ENCODE peak calls at places on chromosomes 13 and 19, in seven cellular contexts. U is NCI-H774; O is non-pigmented ciliary epithelial cell; R is stimulated activated CD4-positive, alpha-beta T cell treated with anti-CD3 and anti-CD28 coated beads, Interleukin-12 subunit alpha, Interleukin-12 subunit beta, amount 100 ng/mL, for 4 hours; I is left cardiac atrium; C is T follicular helper cell; K is suprapubic skin. S is an unnamed sample.

GRCh38 chr13:112839347-112840105 is 129.5 kb upstream of the MCF2L start:
- DNase-seq in K (no peak), U (no peak), R (no peak), C (no peak), I (no peak), O (peak), S (peak)

GRCh38 chr13:109336730-109337129 is 449.7 kb downstream of the IRS2 start:
- DNase-seq in I (no peak), R (no peak), O (peak), U (no peak), C (no peak), K (no peak), S (no peak)

GRCh38 chr13:112842343-112842856 is 126.6 kb upstream of the MCF2L start:
- DNase-seq in U (no peak), K (no peak), I (peak), C (no peak), R (no peak), O (no peak), S (peak)

GRCh38 chr13:113468461-113469147 is 15.3 kb upstream of the ADPRHL1 start:
- DNase-seq in K (no peak), U (no peak), C (no peak), I (no peak), R (no peak), O (no peak), S (no peak)

GRCh38 chr19:18392417-18392816 is 5.0 kb downstream of the LRRC25 start:
- DNase-seq in I (peak), C (no peak), R (no peak), U (no peak), O (no peak), K (no peak), S (no peak)

GRCh38 chr13:36297259-36297599 is 385 bp downstream of the CCDC169 start:
- DNase-seq in O (no peak), K (no peak), I (no peak), C (no peak), U (no peak), R (no peak), S (no peak)

GRCh38 chr13:26660761-26661160 is 99.8 kb downstream of the GPR12 start:
- DNase-seq in O (no peak), K (no peak), U (no peak), I (no peak), R (no peak), C (no peak), S (no peak)

GRCh38 chr13:101785858-101786257 is 333.4 kb downstream of the ITGBL1 start:
- DNase-seq in U (peak), K (no peak), R (no peak), O (peak), I (peak), C (no peak), S (no peak)

GRCh38 chr13:60229708-60230272 is 66.1 kb upstream of the DIAPH3 start:
- DNase-seq in R (no peak), C (no peak), I (no peak), K (no peak), U (no peak), O (no peak), S (no peak)

GRCh38 chr19:14433454-14434156 is 499 bp downstream of the PKN1 start:
- DNase-seq in K (no peak), I (no peak), O (no peak), R (peak), C (peak), U (peak), S (peak)

GRCh38 chr13:21077360-21078353 is 16.3 kb upstream of the LATS2 start:
- DNase-seq in K (no peak), U (no peak), I (no peak), R (no peak), O (no peak), C (no peak), S (no peak)

GRCh38 chr13:22451345-22451744 is 729.4 kb upstream of the SGCG start:
- DNase-seq in I (peak), K (no peak), U (no peak), C (no peak), R (no peak), O (no peak), S (no peak)

GRCh38 chr13:33610471-33611015 is 207.4 kb upstream of the RFC3 start:
- DNase-seq in C (peak), O (no peak), R (peak), I (peak), U (no peak), K (no peak), S (no peak)

GRCh38 chr13:44815507-44816074 is 173.7 kb downstream of the NUFIP1 start:
- DNase-seq in U (no peak), K (no peak), I (peak), O (peak), R (peak), C (no peak), S (peak)

GRCh38 chr19:4711211-4711610 is 12.4 kb downstream of the DPP9 start:
- DNase-seq in I (no peak), K (no peak), U (no peak), C (no peak), O (no peak), R (no peak), S (no peak)

GRCh38 chr13:98301721-98302120 is 124.7 kb upstream of the RNF113B start:
- DNase-seq in R (no peak), K (no peak), O (no peak), U (no peak), C (no peak), I (no peak), S (no peak)

GRCh38 chr19:45154064-45154827 is 6.5 kb downstream of the NKPD1 start:
- DNase-seq in O (peak), C (no peak), R (no peak), I (peak), U (no peak), K (no peak), S (no peak)

GRCh38 chr19:51691122-51692064 is 1.7 kb upstream of the SPACA6 start:
- DNase-seq in C (no peak), K (peak), U (no peak), I (no peak), O (no peak), R (no peak), S (no peak)

GRCh38 chr19:4556574-4557185 is 2.8 kb downstream of the SEMA6B start:
- DNase-seq in I (peak), K (no peak), O (no peak), R (peak), U (peak), C (no peak), S (no peak)

GRCh38 chr13:51154029-51154555 is 43.0 kb upstream of the C13orf42 start:
- DNase-seq in I (no peak), K (no peak), R (no peak), O (no peak), C (no peak), U (no peak), S (no peak)

GRCh38 chr13:110301606-110302131 is 5.3 kb downstream of the COL4A1 start:
- DNase-seq in U (no peak), C (no peak), R (no peak), O (peak), I (no peak), K (peak), S (peak)

GRCh38 chr13:98731038-98731437 is 21.4 kb downstream of the SLC15A1 start:
- DNase-seq in C (no peak), R (no peak), K (no peak), U (no peak), I (no peak), O (no peak), S (no peak)

GRCh38 chr13:28753208-28753892 is 34.6 kb upstream of the SLC46A3 start:
- DNase-seq in O (peak), K (no peak), I (peak), R (no peak), U (no peak), C (no peak), S (no peak)

GRCh38 chr13:33740134-33740538 is 77.8 kb upstream of the RFC3 start:
- DNase-seq in U (no peak), I (no peak), K (no peak), O (peak), C (no peak), R (no peak), S (no peak)

GRCh38 chr13:113548171-113548641 is 36.3 kb upstream of the TFDP1 start:
- DNase-seq in O (no peak), U (no peak), I (no peak), R (no peak), K (no peak), C (no peak), S (peak)

GRCh38 chr13:41059466-41059865 is 1.8 kb upstream of the WBP4 start:
- DNase-seq in O (no peak), K (no peak), I (no peak), U (no peak), R (no peak), C (no peak), S (no peak)

GRCh38 chr13:51158923-51159322 is 47.8 kb upstream of the C13orf42 start:
- DNase-seq in C (no peak), R (no peak), U (no peak), I (no peak), O (no peak), K (no peak), S (no peak)

GRCh38 chr13:43751624-43752023 is 35.1 kb downstream of the ENOX1 start:
- DNase-seq in K (no peak), U (no peak), O (no peak), C (no peak), I (no peak), R (no peak), S (no peak)

GRCh38 chr19:6979341-6979740 is 41.9 kb downstream of the MBD3L2B start:
- DNase-seq in C (no peak), K (no peak), U (no peak), O (no peak), R (no peak), I (no peak), S (no peak)

GRCh38 chr19:7625763-7626372 is 3.5 kb downstream of the XAB2 start:
- DNase-seq in U (no peak), C (no peak), R (no peak), I (no peak), O (no peak), K (no peak), S (no peak)

GRCh38 chr19:15836345-15836594 is 20.8 kb upstream of the OR10H1 start:
- DNase-seq in U (no peak), O (no peak), I (no peak), K (no peak), R (peak), C (no peak), S (no peak)

GRCh38 chr13:69291292-69291906 is 816.2 kb upstream of the ATXN8OS start:
- DNase-seq in I (no peak), O (no peak), K (no peak), U (no peak), R (no peak), C (no peak), S (no peak)